ENCODE peak calls at places on chromosome 9, in five cellular contexts. K, P, N, C and D are unnamed samples.

GRCh38 chr9:16825364-16825763 is 45.1 kb downstream of the BNC2 start:
- DNase-seq in K (no peak), C (no peak), P (no peak), N (peak; percentile 52), D (no peak)

GRCh38 chr9:138023394-138024124 is 146.0 kb downstream of the CACNA1B start:
- DNase-seq in N (no peak), K (no peak), C (no peak), P (no peak), D (no peak)

GRCh38 chr9:95096381-95096780 is 221.1 kb downstream of the FANCC start:
- DNase-seq in P (no peak), C (no peak), K (no peak), N (no peak), D (no peak)

GRCh38 chr9:133577463-133578112 is 31.6 kb downstream of the FAM163B start:
- DNase-seq in C (no peak), K (no peak), P (no peak), N (no peak), D (no peak)

GRCh38 chr9:84419203-84419602 is 78.6 kb upstream of the SLC28A3 start:
- DNase-seq in K (peak; percentile 2), N (peak; percentile 37), P (no peak), C (no peak), D (no peak)

GRCh38 chr9:99004115-99004514 is 60.4 kb downstream of the COL15A1 start:
- DNase-seq in K (no peak), P (no peak), C (no peak), N (no peak), D (no peak)

GRCh38 chr9:124392855-124393460 is 22.3 kb downstream of the PSMB7 start:
- DNase-seq in C (no peak), K (no peak), P (peak; percentile 98), N (peak; percentile 60), D (no peak)

GRCh38 chr9:69797680-69798079 is 22.9 kb upstream of the CFAP95 start:
- DNase-seq in C (no peak), K (no peak), P (no peak), N (no peak), D (no peak)

GRCh38 chr9:136902259-136902821 is 16.0 kb downstream of the TRAF2 start:
- DNase-seq in K (no peak), C (peak; percentile 83), P (peak; percentile 77), N (peak; percentile 16), D (no peak)

GRCh38 chr9:16369427-16369826 is 501.0 kb downstream of the BNC2 start:
- DNase-seq in N (no peak), C (no peak), P (no peak), K (no peak), D (no peak)

GRCh38 chr9:4298255-4299005 is 1.4 kb downstream of the GLIS3 start:
- DNase-seq in P (no peak), N (no peak), K (peak; percentile 85), C (no peak), D (peak; percentile 58)

GRCh38 chr9:109907400-109907799 is 127.4 kb downstream of the PALM2AKAP2 start:
- DNase-seq in C (no peak), P (no peak), N (peak; percentile 81), K (no peak), D (no peak)

GRCh38 chr9:18238752-18239151 is 235.2 kb upstream of the ADAMTSL1 start:
- DNase-seq in P (no peak), K (no peak), N (peak; percentile 53), C (no peak), D (peak; percentile 15)

GRCh38 chr9:131650254-131650653 is 89.6 kb downstream of the RAPGEF1 start:
- DNase-seq in P (peak; percentile 75), K (no peak), C (no peak), N (peak; percentile 61), D (no peak)